ENCODE peak calls at places on chromosomes 11 and 22, in four cellular contexts. H is thyroid gland; S is lower lobe of right lung; N is CD8-positive, alpha-beta memory T cell. M is an unnamed sample. For H3K4me1, the result is how much of the 10 kb centered on the place peaks cover.

GRCh38 chr11:8671651-8672062 is 10.8 kb downstream of the TRIM66 start:
- DNase-seq in N (no peak), S (no peak), H (peak), M (no peak)

GRCh38 chr22:47450876-47451475 is 688.5 kb downstream of the TBC1D22A start:
- DNase-seq in H (no peak), N (no peak), S (no peak), M (no peak)

GRCh38 chr22:49013707-49014106 is 814.0 kb downstream of the BRD1 start:
- DNase-seq in S (no peak), N (no peak), H (no peak), M (no peak)

GRCh38 chr11:76612226-76612625 is 58.3 kb downstream of the LRRC32 start:
- DNase-seq in H (no peak), S (no peak), N (no peak), M (no peak)

GRCh38 chr22:29260031-29260560 is 7.7 kb downstream of the RHBDD3 start:
- DNase-seq in N (no peak), S (no peak), H (no peak), M (no peak)

GRCh38 chr11:69911310-69912160 is 92.3 kb upstream of the FGF3 start:
- DNase-seq in N (no peak), S (peak), H (peak), M (no peak)

GRCh38 chr11:3644817-3645235 is at the start of gene ART1:
- DNase-seq in N (no peak), S (no peak), H (no peak), M (no peak)

GRCh38 chr11:105130189-105130813 is 9.3 kb downstream of the CARD18 start:
- DNase-seq in S (no peak), N (no peak), H (no peak), M (no peak)

GRCh38 chr22:35637943-35638342 is 10.3 kb upstream of the APOL6 start:
- DNase-seq in N (no peak), S (no peak), H (no peak), M (no peak)

GRCh38 chr11:134521001-134521400 is 109.0 kb upstream of the B3GAT1 start:
- DNase-seq in S (peak), N (no peak), H (no peak), M (no peak)

GRCh38 chr22:38554281-38554680 is 15.7 kb downstream of the DMC1 start:
- DNase-seq in S (no peak), N (no peak), H (no peak), M (no peak)

GRCh38 chr22:20964090-20964798 is 2.8 kb upstream of the AIFM3 start:
- DNase-seq in S (no peak), H (no peak), N (no peak), M (no peak)

GRCh38 chr11:13311570-13311969 is 34.0 kb downstream of the BMAL1 start:
- DNase-seq in N (no peak), H (no peak), S (no peak), M (no peak)

GRCh38 chr22:45546333-45547015 is 43.8 kb downstream of the FBLN1 start:
- DNase-seq in N (no peak), S (no peak), H (no peak), M (no peak)

GRCh38 chr11:12800032-12800671 is 125.9 kb downstream of the TEAD1 start:
- DNase-seq in S (no peak), H (peak), N (no peak), M (no peak)

GRCh38 chr22:36301384-36301828 is 48.5 kb downstream of the APOL1 start:
- DNase-seq in S (peak), H (peak), N (peak), M (peak)

GRCh38 chr11:126452256-126452655 is 96.8 kb downstream of the ST3GAL4 start:
- DNase-seq in H (no peak), N (no peak), S (no peak), M (no peak)

GRCh38 chr11:92978226-92979111 is 9.0 kb downstream of the MTNR1B start:
- DNase-seq in N (no peak), H (peak), S (no peak), M (no peak)

GRCh38 chr11:111909378-111909777 is 2.2 kb downstream of the CRYAB start:
- DNase-seq in S (no peak), H (no peak), N (no peak), M (no peak)
- H3K4me3 ChIP-seq in S (no peak), H (no peak), N (no peak), M (no peak)

DNA sequence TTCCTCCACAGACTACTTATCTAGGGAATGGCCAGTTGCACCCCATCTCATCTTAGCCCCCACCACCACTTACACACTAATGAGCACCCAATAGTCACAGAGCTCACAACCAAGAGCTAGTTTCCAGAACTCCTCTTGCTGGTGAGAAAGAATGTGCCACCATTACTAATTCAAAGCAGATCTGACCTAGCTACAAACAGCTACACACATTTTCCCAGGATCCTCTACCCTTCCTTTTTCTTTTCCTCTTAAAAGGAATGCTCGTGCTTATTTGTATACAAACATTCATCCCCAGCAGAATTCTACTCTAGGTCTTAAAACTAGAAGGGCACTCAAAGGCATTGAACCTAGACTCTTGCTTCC is 136.8 kb downstream of the CD44 start:
- DNase-seq in N (no peak), H (no peak), S (no peak), M (no peak)
- H3K4me1 ChIP-seq in N (under half), H (under half), S (under half), M (under half)

DNA sequence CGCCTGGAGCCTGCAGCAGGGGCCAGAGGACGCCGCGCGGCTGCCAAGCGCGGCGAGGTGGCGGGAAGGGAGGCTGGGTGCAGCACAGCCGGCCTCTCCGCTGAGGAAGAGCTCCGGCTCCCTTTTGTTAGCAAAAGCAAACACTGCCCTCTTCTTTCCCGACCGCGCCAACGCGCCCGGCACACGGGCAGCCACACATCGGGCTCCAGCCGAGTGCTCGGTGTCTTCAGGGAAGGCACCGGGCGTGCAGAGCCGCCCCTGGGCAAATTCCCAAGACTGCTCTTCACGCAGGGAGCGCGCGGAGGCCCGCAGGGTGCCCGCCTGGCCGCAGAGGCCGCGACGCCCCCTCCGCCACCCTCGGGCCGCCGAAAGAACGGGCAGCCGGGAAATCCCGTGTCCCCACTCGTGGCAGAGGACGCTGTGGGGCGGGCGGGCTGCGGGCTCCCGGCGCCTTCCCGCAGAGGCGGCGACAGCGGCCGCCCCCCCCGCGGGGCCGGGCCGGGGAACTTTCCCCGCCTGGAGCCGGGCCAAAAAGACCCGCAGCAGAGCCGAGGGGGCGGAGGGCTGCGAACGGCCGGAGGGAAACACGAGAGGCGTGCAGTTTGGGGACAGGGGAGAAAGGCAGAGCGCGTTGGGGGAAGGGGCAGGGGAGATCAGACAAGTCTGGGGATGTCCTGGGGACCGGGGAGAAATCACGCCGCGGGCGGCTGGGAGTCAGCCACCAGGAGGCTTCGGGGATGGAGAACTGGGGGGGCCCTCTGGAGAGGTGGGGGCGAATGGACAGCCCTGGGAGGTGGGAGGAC is 931 bp downstream of the CADM1 start:
- DNase-seq in H (peak), S (peak), N (peak), M (peak)
- H3K27ac ChIP-seq in H (no peak), S (peak), N (no peak), M (no peak)

GRCh38 chr11:36381005-36381350 is 84.9 kb downstream of the PRR5L start:
- DNase-seq in S (no peak), H (no peak), N (no peak), M (no peak)
- H3K4me3 ChIP-seq in S (peak), H (no peak), N (peak), M (peak)